ENCODE peak calls at places on chromosomes 2 and 18, in seven cellular contexts. M is stomach, A is epithelial cell of esophagus, W is fibroblast of lung, C is fibroblast of the aortic adventitia, V is testis, T is fibroblast of mammary gland. K is an unnamed sample.

GRCh38 chr2:105427485-105427884 is 28.6 kb upstream of the FHL2 start:
- DNase-seq in T (no peak), M (no peak), V (no peak), C (no peak), W (no peak), A (no peak), K (no peak)

GRCh38 chr2:25920786-25921390 is 42.6 kb upstream of the ASXL2 start:
- DNase-seq in V (no peak), T (no peak), C (no peak), A (no peak), W (no peak), M (no peak), K (no peak)

GRCh38 chr18:4639628-4640310 is 184.7 kb upstream of the DLGAP1 start:
- DNase-seq in C (no peak), A (no peak), W (no peak), T (no peak), V (no peak), M (no peak), K (no peak)

GRCh38 chr2:166519391-166519962 is 25.4 kb upstream of the SCN7A start:
- DNase-seq in A (no peak), M (no peak), C (no peak), T (no peak), V (no peak), W (no peak), K (no peak)

GRCh38 chr2:105431367-105432088 is 32.7 kb upstream of the FHL2 start:
- DNase-seq in V (peak; percentile 84), W (peak; percentile 53), M (no peak), T (peak; percentile 29), A (no peak), C (peak; percentile 55), K (no peak)

GRCh38 chr18:55100817-55101457 is 141.7 kb upstream of the CCDC68 start:
- DNase-seq in T (peak; percentile 53), C (peak; percentile 6), V (no peak), A (peak; percentile 86), W (peak; percentile 24), M (no peak), K (peak; percentile 62)

GRCh38 chr18:37006742-37007141 is 177.8 kb downstream of the KIAA1328 start:
- DNase-seq in T (no peak), W (no peak), C (no peak), M (no peak), V (no peak), A (peak; percentile 34), K (no peak)

GRCh38 chr18:25815659-25816058 is 274.8 kb downstream of the SS18 start:
- DNase-seq in T (no peak), C (no peak), A (no peak), W (no peak), V (no peak), M (no peak), K (no peak)

GRCh38 chr18:78479443-78479842 is 500.2 kb upstream of the SALL3 start:
- DNase-seq in A (no peak), W (no peak), V (no peak), T (no peak), C (no peak), M (no peak), K (no peak)

GRCh38 chr18:10453885-10454772 is at the start of gene APCDD1:
- DNase-seq in W (peak; percentile 40), T (no peak), A (peak; percentile 9), M (peak; percentile 64), V (peak; percentile 52), C (no peak), K (peak; percentile 30)

GRCh38 chr2:24830786-24831185 is 37.6 kb downstream of the CENPO start:
- DNase-seq in V (no peak), M (no peak), T (no peak), A (no peak), C (no peak), W (no peak), K (no peak)

GRCh38 chr2:50491541-50492114 is 540.3 kb downstream of the NRXN1 start:
- DNase-seq in V (peak; percentile 17), T (peak; percentile 53), M (no peak), W (peak; percentile 38), C (peak; percentile 52), A (peak; percentile 60), K (peak; percentile 29)

GRCh38 chr18:59839241-59839640 is 60.6 kb upstream of the PMAIP1 start:
- DNase-seq in W (no peak), C (no peak), M (no peak), V (no peak), T (no peak), A (no peak), K (no peak)

GRCh38 chr18:62730926-62731325 is 15.6 kb downstream of the PHLPP1 start:
- DNase-seq in C (no peak), A (no peak), T (no peak), W (no peak), V (no peak), M (no peak), K (no peak)

GRCh38 chr2:117127680-117128079 is 686.8 kb upstream of the DDX18 start:
- DNase-seq in V (no peak), W (no peak), A (no peak), C (no peak), M (no peak), T (no peak), K (no peak)

GRCh38 chr2:10036095-10036879 is 7.1 kb upstream of the KLF11 start:
- DNase-seq in V (peak; percentile 87), W (peak; percentile 50), M (peak; percentile 91), T (peak; percentile 66), C (peak; percentile 69), A (peak; percentile 73), K (no peak)
- TF ChIP-seq CTCF in V (peak; percentile 21), W (peak; percentile 40), M (peak; percentile 36), T (peak; percentile 30), C (peak; percentile 58), A (peak; percentile 47), K (no peak)

GRCh38 chr2:238642973-238643372 is 204.9 kb upstream of the TWIST2 start:
- DNase-seq in C (no peak), T (no peak), V (no peak), A (no peak), M (no peak), W (no peak), K (no peak)
- TF ChIP-seq CTCF in C (no peak), T (no peak), V (no peak), A (no peak), M (no peak), W (no peak), K (no peak)

GRCh38 chr2:56130463-56131070 is 53.2 kb upstream of the CCDC85A start:
- DNase-seq in A (peak; percentile 60), T (peak; percentile 54), W (peak; percentile 38), C (peak; percentile 70), V (peak; percentile 46), M (no peak), K (peak; percentile 16)
- TF ChIP-seq CTCF in A (peak; percentile 94), T (peak; percentile 79), W (peak; percentile 69), C (peak; percentile 93), V (peak; percentile 41), M (peak; percentile 21), K (peak; percentile 62)

DNA sequence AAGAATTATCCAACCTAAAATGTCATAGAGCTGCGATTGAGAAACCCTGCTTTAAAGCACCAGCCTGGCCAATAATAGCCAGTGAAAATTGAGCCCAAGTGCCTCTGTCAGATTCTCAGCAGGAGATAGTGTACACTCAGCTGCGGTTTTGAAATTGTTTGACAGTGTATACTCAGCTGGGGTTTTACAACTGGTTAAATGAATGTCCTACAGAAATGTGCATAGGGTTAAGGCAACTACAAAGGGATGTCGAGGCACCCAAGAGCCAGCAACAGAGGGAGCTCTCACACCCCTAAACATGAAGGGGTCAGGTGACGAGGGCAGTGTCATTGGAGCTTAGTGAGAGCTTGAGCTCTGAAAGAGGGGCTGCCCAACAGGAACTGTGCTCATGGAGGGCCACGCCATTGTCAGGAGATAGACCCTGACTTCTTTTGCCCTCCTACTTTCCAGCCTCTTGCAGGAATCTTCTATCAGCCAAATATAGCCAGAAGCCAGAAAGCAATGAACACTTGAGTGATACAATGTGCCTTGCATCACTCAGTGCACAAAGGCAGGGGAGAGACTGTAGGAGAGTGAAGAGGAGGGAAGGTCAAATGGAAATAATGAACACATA is 15.1 kb downstream of the ACTG2 start:
- DNase-seq in M (no peak), A (peak; percentile 43), T (peak; percentile 45), W (peak; percentile 65), V (no peak), C (peak; percentile 18), K (no peak)
- TF ChIP-seq CTCF in M (no peak), A (peak; percentile 21), T (peak; percentile 19), W (no peak), V (no peak), C (peak; percentile 17), K (no peak)

DNA sequence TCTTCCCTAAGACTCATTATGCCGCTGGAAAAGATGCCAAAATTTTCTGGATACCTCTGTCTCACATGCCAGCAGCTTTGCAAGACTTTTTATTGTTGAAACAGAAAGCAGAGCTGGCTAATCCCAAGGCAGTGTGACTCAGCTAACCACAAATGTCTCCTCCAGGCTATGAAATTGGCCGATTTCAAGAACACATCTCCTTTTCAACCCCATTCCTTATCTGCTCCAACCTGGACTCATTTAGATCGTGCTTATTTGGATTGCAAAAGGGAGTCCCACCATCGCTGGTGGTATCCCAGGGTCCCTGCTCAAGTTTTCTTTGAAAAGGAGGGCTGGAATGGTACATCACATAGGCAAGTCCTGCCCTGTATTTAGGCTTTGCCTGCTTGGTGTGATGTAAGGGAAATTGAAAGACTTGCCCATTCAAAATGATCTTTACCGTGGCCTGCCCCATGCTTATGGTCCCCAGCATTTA is 26.3 kb downstream of the DHRS9 start:
- DNase-seq in A (peak; percentile 97), M (no peak), T (peak; percentile 95), V (no peak), W (peak; percentile 78), C (peak; percentile 93), K (peak; percentile 88)
- TF ChIP-seq CTCF in A (no peak), M (no peak), T (no peak), V (no peak), W (no peak), C (no peak), K (no peak)

K was measured in RWPE1.